ENCODE peak calls at places on chromosomes 16 and 17, in seven cellular contexts. One of them, this sample, is unnamed.

GRCh38 chr17:55303008-55303493 is 38.3 kb downstream of the HLF start:
- DNase-seq in caudate nucleus: no peak
- DNase-seq in brain microvascular endothelial cell: no peak
- DNase-seq in spleen: no peak
- DNase-seq in heart left ventricle: no peak
- DNase-seq in tibial nerve: no peak
- DNase-seq in mammary epithelial cell: no peak
- DNase-seq in this sample: no peak

GRCh38 chr16:66551788-66552287 is 538 bp upstream of the CKLF start:
- DNase-seq in caudate nucleus: no peak
- DNase-seq in brain microvascular endothelial cell: no peak
- DNase-seq in spleen: no peak
- DNase-seq in heart left ventricle: no peak
- DNase-seq in tibial nerve: no peak
- DNase-seq in mammary epithelial cell: no peak
- DNase-seq in this sample: no peak

GRCh38 chr16:5895137-5895536 is 797.5 kb upstream of the EEF2KMT start:
- DNase-seq in caudate nucleus: no peak
- DNase-seq in brain microvascular endothelial cell: no peak
- DNase-seq in spleen: no peak
- DNase-seq in heart left ventricle: no peak
- DNase-seq in tibial nerve: no peak
- DNase-seq in mammary epithelial cell: peak
- DNase-seq in this sample: no peak

GRCh38 chr16:82135844-82136243 is 34.2 kb downstream of the MPHOSPH6 start:
- DNase-seq in caudate nucleus: no peak
- DNase-seq in brain microvascular endothelial cell: no peak
- DNase-seq in spleen: no peak
- DNase-seq in heart left ventricle: no peak
- DNase-seq in tibial nerve: no peak
- DNase-seq in mammary epithelial cell: no peak
- DNase-seq in this sample: no peak

GRCh38 chr16:10466861-10467260 is 81.0 kb downstream of the ATF7IP2 start:
- DNase-seq in caudate nucleus: no peak
- DNase-seq in brain microvascular endothelial cell: no peak
- DNase-seq in spleen: no peak
- DNase-seq in heart left ventricle: no peak
- DNase-seq in tibial nerve: no peak
- DNase-seq in mammary epithelial cell: no peak
- DNase-seq in this sample: no peak

GRCh38 chr17:76261421-76262215 is 3.5 kb upstream of the UBALD2 start:
- DNase-seq in caudate nucleus: no peak
- DNase-seq in brain microvascular endothelial cell: peak
- DNase-seq in spleen: no peak
- DNase-seq in heart left ventricle: no peak
- DNase-seq in tibial nerve: no peak
- DNase-seq in mammary epithelial cell: no peak
- DNase-seq in this sample: no peak

GRCh38 chr17:10920511-10920910 is 82.6 kb upstream of the PIRT start:
- DNase-seq in caudate nucleus: no peak
- DNase-seq in brain microvascular endothelial cell: no peak
- DNase-seq in spleen: no peak
- DNase-seq in heart left ventricle: no peak
- DNase-seq in tibial nerve: no peak
- DNase-seq in mammary epithelial cell: no peak
- DNase-seq in this sample: no peak

GRCh38 chr17:3804503-3804931 is 3.5 kb upstream of the ITGAE start:
- DNase-seq in caudate nucleus: no peak
- DNase-seq in brain microvascular endothelial cell: peak
- DNase-seq in spleen: no peak
- DNase-seq in heart left ventricle: no peak
- DNase-seq in tibial nerve: no peak
- DNase-seq in mammary epithelial cell: no peak
- DNase-seq in this sample: no peak

GRCh38 chr17:41904242-41904841 is 14.4 kb downstream of the ACLY start:
- DNase-seq in caudate nucleus: no peak
- DNase-seq in brain microvascular endothelial cell: no peak
- DNase-seq in spleen: no peak
- DNase-seq in heart left ventricle: no peak
- DNase-seq in tibial nerve: no peak
- DNase-seq in mammary epithelial cell: no peak
- DNase-seq in this sample: no peak

GRCh38 chr16:84751947-84752346 is 52.1 kb downstream of the USP10 start:
- DNase-seq in caudate nucleus: no peak
- DNase-seq in brain microvascular endothelial cell: no peak
- DNase-seq in spleen: no peak
- DNase-seq in heart left ventricle: no peak
- DNase-seq in tibial nerve: no peak
- DNase-seq in mammary epithelial cell: peak
- DNase-seq in this sample: no peak

GRCh38 chr16:1089439-1089821 is 6.6 kb downstream of the C1QTNF8 start:
- DNase-seq in caudate nucleus: no peak
- DNase-seq in brain microvascular endothelial cell: no peak
- DNase-seq in spleen: no peak
- DNase-seq in heart left ventricle: peak
- DNase-seq in tibial nerve: no peak
- DNase-seq in mammary epithelial cell: no peak
- DNase-seq in this sample: no peak

GRCh38 chr17:39404542-39405378 is 3.3 kb upstream of the FBXL20 start:
- DNase-seq in caudate nucleus: no peak
- DNase-seq in brain microvascular endothelial cell: peak
- DNase-seq in spleen: peak
- DNase-seq in heart left ventricle: no peak
- DNase-seq in tibial nerve: no peak
- DNase-seq in mammary epithelial cell: peak
- DNase-seq in this sample: peak

DNA sequence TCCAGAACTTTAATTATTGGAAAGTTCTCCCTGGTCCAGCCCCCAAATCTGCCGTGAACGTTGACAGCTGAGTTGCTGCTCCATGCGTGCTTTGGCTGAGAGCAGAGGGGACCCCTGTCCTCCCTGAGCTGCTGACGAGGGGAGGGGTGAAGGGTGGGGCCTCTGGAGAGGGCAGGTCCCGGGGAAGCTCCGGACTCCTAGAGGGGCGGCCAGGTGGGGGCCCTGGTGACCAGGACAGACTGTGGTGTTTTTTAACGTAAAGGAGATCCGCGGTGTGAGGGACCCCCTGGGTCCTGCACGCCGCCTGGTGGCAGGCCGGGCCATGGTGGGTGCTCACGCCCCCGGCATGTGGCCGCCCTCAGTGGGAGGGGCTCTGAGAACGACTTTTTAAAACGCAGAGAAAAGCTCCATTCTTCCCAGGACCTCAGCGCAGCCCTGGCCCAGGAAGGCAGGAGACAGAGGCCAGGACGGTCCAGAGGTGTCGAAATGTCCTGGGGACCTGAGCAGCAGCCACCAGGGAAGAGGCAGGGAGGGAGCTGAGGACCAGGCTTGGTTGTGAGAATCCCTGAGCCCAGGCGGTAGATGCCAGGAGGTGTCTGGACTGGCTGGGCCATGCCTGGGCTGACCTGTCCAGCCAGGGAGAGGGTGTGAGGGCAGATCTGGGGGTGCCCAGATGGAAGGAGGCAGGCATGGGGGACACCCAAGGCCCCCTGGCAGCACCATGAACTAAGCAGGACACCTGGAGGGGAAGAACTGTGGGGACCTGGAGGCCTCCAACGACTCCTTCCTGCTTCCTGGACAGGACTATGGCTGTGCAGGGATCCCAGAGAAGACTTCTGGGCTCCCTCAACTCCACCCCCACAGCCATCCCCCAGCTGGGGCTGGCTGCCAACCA is at the start of gene MC1R:
- DNase-seq in caudate nucleus: no peak
- DNase-seq in brain microvascular endothelial cell: peak
- DNase-seq in spleen: no peak
- DNase-seq in heart left ventricle: no peak
- DNase-seq in tibial nerve: no peak
- DNase-seq in mammary epithelial cell: no peak
- DNase-seq in this sample: no peak
- H3K27ac ChIP-seq in caudate nucleus: no peak
- H3K27ac ChIP-seq in brain microvascular endothelial cell: peak
- H3K27ac ChIP-seq in spleen: peak
- H3K27ac ChIP-seq in heart left ventricle: no peak
- H3K27ac ChIP-seq in tibial nerve: no peak
- H3K27ac ChIP-seq in mammary epithelial cell: no peak
- H3K27ac ChIP-seq in this sample: peak

GRCh38 chr16:19853973-19854876 is 30.4 kb downstream of the GPRC5B start:
- DNase-seq in caudate nucleus: no peak
- DNase-seq in brain microvascular endothelial cell: no peak
- DNase-seq in spleen: no peak
- DNase-seq in heart left ventricle: no peak
- DNase-seq in tibial nerve: no peak
- DNase-seq in mammary epithelial cell: no peak
- DNase-seq in this sample: no peak
- H3K27ac ChIP-seq in caudate nucleus: peak
- H3K27ac ChIP-seq in brain microvascular endothelial cell: no peak
- H3K27ac ChIP-seq in spleen: no peak
- H3K27ac ChIP-seq in heart left ventricle: no peak
- H3K27ac ChIP-seq in tibial nerve: no peak
- H3K27ac ChIP-seq in mammary epithelial cell: no peak
- H3K27ac ChIP-seq in this sample: no peak

GRCh38 chr17:81260171-81260570 is 21.1 kb downstream of the NDUFAF8 start:
- DNase-seq in caudate nucleus: no peak
- DNase-seq in brain microvascular endothelial cell: no peak
- DNase-seq in spleen: no peak
- DNase-seq in heart left ventricle: no peak
- DNase-seq in tibial nerve: no peak
- DNase-seq in mammary epithelial cell: no peak
- DNase-seq in this sample: no peak
- H3K27ac ChIP-seq in caudate nucleus: no peak
- H3K27ac ChIP-seq in brain microvascular endothelial cell: no peak
- H3K27ac ChIP-seq in spleen: no peak
- H3K27ac ChIP-seq in heart left ventricle: no peak
- H3K27ac ChIP-seq in tibial nerve: no peak
- H3K27ac ChIP-seq in mammary epithelial cell: no peak
- H3K27ac ChIP-seq in this sample: no peak

GRCh38 chr16:56603589-56603988 is 4.8 kb upstream of the MT2A start:
- DNase-seq in caudate nucleus: peak
- DNase-seq in brain microvascular endothelial cell: peak
- DNase-seq in spleen: no peak
- DNase-seq in heart left ventricle: peak
- DNase-seq in tibial nerve: no peak
- DNase-seq in mammary epithelial cell: no peak
- DNase-seq in this sample: no peak
- H3K27ac ChIP-seq in caudate nucleus: no peak
- H3K27ac ChIP-seq in brain microvascular endothelial cell: no peak
- H3K27ac ChIP-seq in spleen: no peak
- H3K27ac ChIP-seq in heart left ventricle: no peak
- H3K27ac ChIP-seq in tibial nerve: no peak
- H3K27ac ChIP-seq in mammary epithelial cell: no peak
- H3K27ac ChIP-seq in this sample: no peak

DNA sequence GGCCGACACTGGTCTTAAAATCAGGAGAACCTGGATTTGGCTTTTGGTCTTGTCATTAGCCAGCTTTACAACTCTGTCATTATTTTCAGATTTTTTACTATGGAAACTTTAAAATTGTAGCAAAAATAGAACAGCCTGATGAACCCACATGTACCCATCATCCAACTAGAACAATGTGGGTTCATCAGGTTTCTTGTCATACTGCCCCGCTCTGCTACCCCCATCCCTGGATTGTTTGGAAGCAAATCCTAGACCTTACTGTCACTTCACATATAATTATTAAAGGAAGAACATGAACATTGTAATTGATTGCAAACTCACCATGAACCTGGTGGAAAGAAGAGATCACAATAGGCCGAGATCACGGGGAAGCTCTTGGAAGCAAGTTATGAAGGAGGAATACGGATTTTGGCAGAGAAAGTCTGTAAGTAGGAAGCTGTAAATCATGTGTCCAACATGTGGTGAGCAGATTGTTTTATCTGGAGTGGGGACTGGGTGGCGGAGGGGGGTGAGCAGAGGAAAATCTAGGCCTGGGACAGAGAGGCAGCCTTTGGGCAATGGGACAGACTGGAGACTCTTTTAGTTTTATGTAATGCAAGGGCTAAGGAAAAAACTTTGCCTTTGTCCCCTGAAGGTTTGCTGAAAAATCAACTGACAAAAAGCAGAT is 67.0 kb downstream of the PITPNC1 start:
- DNase-seq in caudate nucleus: no peak
- DNase-seq in brain microvascular endothelial cell: no peak
- DNase-seq in spleen: no peak
- DNase-seq in heart left ventricle: no peak
- DNase-seq in tibial nerve: no peak
- DNase-seq in mammary epithelial cell: no peak
- DNase-seq in this sample: no peak
- H3K27ac ChIP-seq in caudate nucleus: no peak
- H3K27ac ChIP-seq in brain microvascular endothelial cell: no peak
- H3K27ac ChIP-seq in spleen: peak
- H3K27ac ChIP-seq in heart left ventricle: no peak
- H3K27ac ChIP-seq in tibial nerve: no peak
- H3K27ac ChIP-seq in mammary epithelial cell: no peak
- H3K27ac ChIP-seq in this sample: no peak

GRCh38 chr16:4593069-4593468 is 21.6 kb downstream of the UBALD1 start:
- DNase-seq in caudate nucleus: no peak
- DNase-seq in brain microvascular endothelial cell: no peak
- DNase-seq in spleen: no peak
- DNase-seq in heart left ventricle: no peak
- DNase-seq in tibial nerve: no peak
- DNase-seq in mammary epithelial cell: no peak
- DNase-seq in this sample: no peak
- H3K27ac ChIP-seq in caudate nucleus: no peak
- H3K27ac ChIP-seq in brain microvascular endothelial cell: no peak
- H3K27ac ChIP-seq in spleen: no peak
- H3K27ac ChIP-seq in heart left ventricle: no peak
- H3K27ac ChIP-seq in tibial nerve: no peak
- H3K27ac ChIP-seq in mammary epithelial cell: no peak
- H3K27ac ChIP-seq in this sample: no peak

GRCh38 chr17:65546579-65546978 is 14.9 kb downstream of the AXIN2 start:
- DNase-seq in caudate nucleus: no peak
- DNase-seq in brain microvascular endothelial cell: no peak
- DNase-seq in spleen: no peak
- DNase-seq in heart left ventricle: no peak
- DNase-seq in tibial nerve: no peak
- DNase-seq in mammary epithelial cell: no peak
- DNase-seq in this sample: no peak

GRCh38 chr17:65547253-65547670 is 14.2 kb downstream of the AXIN2 start:
- DNase-seq in caudate nucleus: no peak
- DNase-seq in brain microvascular endothelial cell: no peak
- DNase-seq in spleen: no peak
- DNase-seq in heart left ventricle: peak
- DNase-seq in tibial nerve: no peak
- DNase-seq in mammary epithelial cell: no peak
- DNase-seq in this sample: no peak

GRCh38 chr17:65548570-65548969 is 12.9 kb downstream of the AXIN2 start:
- DNase-seq in caudate nucleus: no peak
- DNase-seq in brain microvascular endothelial cell: no peak
- DNase-seq in spleen: peak
- DNase-seq in heart left ventricle: no peak
- DNase-seq in tibial nerve: no peak
- DNase-seq in mammary epithelial cell: no peak
- DNase-seq in this sample: no peak

GRCh38 chr17:65544658-65545057 is 16.8 kb downstream of the AXIN2 start:
- DNase-seq in caudate nucleus: no peak
- DNase-seq in brain microvascular endothelial cell: no peak
- DNase-seq in spleen: peak
- DNase-seq in heart left ventricle: peak
- DNase-seq in tibial nerve: no peak
- DNase-seq in mammary epithelial cell: no peak
- DNase-seq in this sample: no peak

GRCh38 chr17:65545708-65546523 is 15.5 kb downstream of the AXIN2 start:
- DNase-seq in caudate nucleus: no peak
- DNase-seq in brain microvascular endothelial cell: no peak
- DNase-seq in spleen: peak
- DNase-seq in heart left ventricle: peak
- DNase-seq in tibial nerve: no peak
- DNase-seq in mammary epithelial cell: no peak
- DNase-seq in this sample: no peak
- H3K27ac ChIP-seq in caudate nucleus: no peak
- H3K27ac ChIP-seq in brain microvascular endothelial cell: no peak
- H3K27ac ChIP-seq in spleen: no peak
- H3K27ac ChIP-seq in heart left ventricle: peak
- H3K27ac ChIP-seq in tibial nerve: no peak
- H3K27ac ChIP-seq in mammary epithelial cell: no peak
- H3K27ac ChIP-seq in this sample: no peak